ENCODE peak calls at places on chromosome 1, in ten cellular contexts. N is SJSA1; O is endodermal cell; T is IMR-90; W is CD8-positive, alpha-beta T cell; I is thoracic aorta; Q is effector memory CD4-positive, alpha-beta T cell; X is SJCRH30; S is psoas muscle; M is hepatocyte. E is an unnamed sample.

GRCh38 chr1:62082456-62083363 is 111.9 kb upstream of the L1TD1 start:
- DNase-seq in I (no peak), O (peak; percentile 82), T (peak; percentile 34), W (peak; percentile 32), S (no peak), Q (no peak), X (peak; percentile 74), M (peak; percentile 56), N (peak; percentile 58), E (peak; percentile 46)

GRCh38 chr1:181485276-181486097 is 2.2 kb downstream of the CACNA1E start:
- DNase-seq in M (peak; percentile 67), S (no peak), W (no peak), N (no peak), X (no peak), T (no peak), Q (no peak), I (no peak), O (peak; percentile 89), E (no peak)

GRCh38 chr1:109249654-109250401 is 489 bp downstream of the CELSR2 start:
- DNase-seq in W (no peak), O (peak; percentile 71), M (no peak), N (no peak), I (no peak), S (peak; percentile 56), T (no peak), Q (no peak), X (no peak), E (no peak)

GRCh38 chr1:172107261-172107820 is 266.0 kb downstream of the DNM3 start:
- DNase-seq in T (peak; percentile 12), Q (no peak), X (peak; percentile 80), N (no peak), I (no peak), S (no peak), W (no peak), O (no peak), M (no peak), E (no peak)

GRCh38 chr1:226711976-226712778 is 26.9 kb downstream of the ITPKB start:
- DNase-seq in Q (peak; percentile 36), O (no peak), T (no peak), X (no peak), I (no peak), W (peak; percentile 59), S (no peak), N (no peak), M (no peak), E (no peak)

GRCh38 chr1:109425391-109425790 is 857 bp downstream of the PSMA5 start:
- DNase-seq in M (no peak), S (no peak), N (no peak), T (peak; percentile 38), I (no peak), Q (no peak), X (peak; percentile 12), O (no peak), W (no peak), E (no peak)

GRCh38 chr1:221816899-221817298 is 75.0 kb upstream of the DUSP10 start:
- DNase-seq in Q (no peak), W (no peak), O (no peak), M (no peak), T (peak; percentile 99), S (no peak), I (no peak), N (peak; percentile 73), X (no peak), E (no peak)

GRCh38 chr1:185674201-185674600 is 60.0 kb upstream of the HMCN1 start:
- DNase-seq in Q (no peak), S (no peak), I (no peak), M (peak; percentile 13), W (no peak), T (no peak), O (no peak), X (no peak), N (no peak), E (no peak)

GRCh38 chr1:172351761-172352161 is 68.7 kb upstream of the C1orf105 start:
- DNase-seq in O (no peak), N (peak; percentile 23), X (peak; percentile 96), T (peak; percentile 74), Q (no peak), S (no peak), W (no peak), I (no peak), M (no peak), E (no peak)

GRCh38 chr1:155128755-155129473 is 1.2 kb downstream of the EFNA1 start:
- DNase-seq in Q (no peak), W (peak; percentile 17), I (no peak), T (no peak), M (peak; percentile 70), N (no peak), S (peak; percentile 59), X (no peak), O (peak; percentile 68), E (no peak)

GRCh38 chr1:248703674-248704073 is 1.1 kb upstream of the OR14I1 start:
- DNase-seq in W (no peak), M (no peak), T (no peak), I (no peak), Q (no peak), X (no peak), O (no peak), N (no peak), S (no peak), E (no peak)

GRCh38 chr1:103514920-103515503 is 10.5 kb upstream of the RNPC3 start:
- DNase-seq in W (peak; percentile 6), N (peak; percentile 27), M (peak; percentile 54), T (peak; percentile 63), S (no peak), Q (no peak), X (peak; percentile 64), O (no peak), I (no peak), E (peak; percentile 49)

GRCh38 chr1:69191280-69191679 is 376.4 kb upstream of the LRRC7 start:
- DNase-seq in M (no peak), T (no peak), I (no peak), Q (no peak), W (no peak), X (no peak), S (no peak), N (no peak), O (no peak), E (peak; percentile 6)

DNA sequence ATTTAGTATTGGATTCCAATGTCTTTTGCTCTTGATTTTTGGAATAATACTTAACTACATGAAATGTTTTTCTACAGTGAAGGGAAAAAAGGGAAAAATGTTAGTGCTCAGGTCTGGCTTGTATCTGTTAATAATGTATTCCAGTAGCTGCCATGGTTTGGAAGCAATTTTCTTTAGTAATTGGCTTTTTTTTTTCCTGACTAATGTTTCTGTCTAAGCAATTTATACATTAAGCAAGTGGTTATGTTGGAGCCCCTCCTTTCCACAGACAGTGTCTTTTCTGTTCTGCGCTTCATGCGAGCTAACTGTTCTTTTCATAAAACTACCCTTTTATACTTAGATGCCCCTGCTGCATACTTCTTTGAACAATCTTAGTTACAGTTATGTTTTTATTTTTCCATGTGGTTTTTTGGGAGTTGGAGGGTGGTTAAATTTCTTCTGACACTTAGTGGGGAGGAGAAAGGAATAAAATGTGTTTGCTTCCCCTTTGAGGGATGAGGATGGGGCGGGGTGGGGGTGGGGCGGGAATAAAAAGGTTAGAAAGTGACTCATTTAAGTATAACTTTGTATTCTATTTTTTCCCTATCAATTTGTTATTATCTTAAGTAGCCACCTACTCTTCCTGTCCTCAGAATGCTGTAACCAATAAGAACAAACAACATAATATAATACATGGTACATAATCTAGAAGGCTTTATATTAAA is 83.1 kb downstream of the CLIC4 start:
- DNase-seq in S (no peak), I (no peak), X (no peak), O (no peak), Q (no peak), W (no peak), M (no peak), N (no peak), T (no peak), E (no peak)
- H3K4me1 ChIP-seq in S (no peaks in the 10 kb centered on the region), I (peaks cover 84% of the 10 kb centered on the region), X (no peaks in the 10 kb centered on the region), O (no peaks in the 10 kb centered on the region), Q (no peaks in the 10 kb centered on the region), W (no peaks in the 10 kb centered on the region), M (no peaks in the 10 kb centered on the region), N (peaks cover 24% of the 10 kb centered on the region), T (peaks cover 18% of the 10 kb centered on the region), E (peaks cover 8% of the 10 kb centered on the region)

GRCh38 chr1:11935040-11935378 is 492 bp downstream of the PLOD1 start:
- DNase-seq in N (no peak), M (no peak), O (no peak), X (no peak), T (no peak), I (no peak), Q (no peak), S (no peak), W (no peak), E (no peak)
- H3K4me1 ChIP-seq in N (peaks cover 49% of the 10 kb centered on the region), M (peaks cover 7% of the 10 kb centered on the region), O (peaks cover 6% of the 10 kb centered on the region), X (peaks cover 17% of the 10 kb centered on the region), T (peaks cover 30% of the 10 kb centered on the region), I (peaks cover 41% of the 10 kb centered on the region), Q (peaks cover 14% of the 10 kb centered on the region), S (peaks cover 51% of the 10 kb centered on the region), W (peaks cover 11% of the 10 kb centered on the region), E (peaks cover 6% of the 10 kb centered on the region)

DNA sequence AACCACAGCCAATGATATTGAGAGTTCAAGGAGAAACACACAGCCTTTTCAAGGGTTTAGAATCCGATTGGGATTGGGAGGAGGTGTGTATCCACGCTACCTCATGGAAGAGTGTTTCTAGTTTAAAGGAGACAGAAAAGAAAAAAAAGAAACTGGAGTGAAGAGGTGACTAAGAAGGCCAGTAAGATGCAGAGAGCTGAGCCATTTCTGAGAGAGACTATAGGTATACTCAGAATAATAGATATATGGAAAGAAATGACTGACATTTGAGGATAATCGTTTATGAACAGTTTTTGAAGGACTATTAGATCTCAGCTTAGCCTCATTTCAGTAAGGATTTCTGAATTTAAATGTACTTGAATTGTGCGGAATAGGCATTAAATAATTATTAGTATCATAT is 42.8 kb downstream of the LRRC8C start:
- DNase-seq in W (no peak), I (no peak), X (no peak), T (no peak), N (no peak), S (no peak), O (no peak), Q (no peak), M (no peak), E (no peak)
- H3K4me1 ChIP-seq in W (peaks cover 56% of the 10 kb centered on the region), I (peaks cover 2% of the 10 kb centered on the region), X (no peaks in the 10 kb centered on the region), T (peaks cover 2% of the 10 kb centered on the region), N (peaks cover 22% of the 10 kb centered on the region), S (no peaks in the 10 kb centered on the region), O (no peaks in the 10 kb centered on the region), Q (peaks cover 10% of the 10 kb centered on the region), M (no peaks in the 10 kb centered on the region), E (peaks cover 12% of the 10 kb centered on the region)

GRCh38 chr1:163820748-163821147 is 499.0 kb downstream of the NUF2 start:
- DNase-seq in I (no peak), Q (no peak), N (no peak), M (no peak), T (no peak), X (no peak), W (no peak), O (no peak), S (no peak), E (no peak)

GRCh38 chr1:163820190-163820589 is 498.4 kb downstream of the NUF2 start:
- DNase-seq in T (no peak), X (no peak), S (no peak), M (no peak), O (no peak), I (no peak), N (no peak), Q (no peak), W (no peak), E (no peak)

GRCh38 chr1:163824006-163824405 is 502.3 kb downstream of the NUF2 start:
- DNase-seq in I (no peak), T (peak; percentile 43), S (no peak), Q (no peak), N (no peak), O (no peak), M (no peak), X (peak; percentile 23), W (no peak), E (no peak)

GRCh38 chr1:163822933-163823511 is 501.3 kb downstream of the NUF2 start:
- DNase-seq in W (no peak), Q (no peak), O (no peak), I (no peak), X (no peak), S (no peak), T (no peak), N (no peak), M (no peak), E (no peak)

GRCh38 chr1:163821679-163822078 is 499.9 kb downstream of the NUF2 start:
- DNase-seq in O (no peak), X (no peak), M (no peak), Q (no peak), I (no peak), T (no peak), N (no peak), W (no peak), S (no peak), E (no peak)
- H3K4me1 ChIP-seq in O (no peaks in the 10 kb centered on the region), X (no peaks in the 10 kb centered on the region), M (no peaks in the 10 kb centered on the region), Q (no peaks in the 10 kb centered on the region), I (no peaks in the 10 kb centered on the region), T (no peaks in the 10 kb centered on the region), N (no peaks in the 10 kb centered on the region), W (no peaks in the 10 kb centered on the region), S (peaks cover 11% of the 10 kb centered on the region), E (no peaks in the 10 kb centered on the region)

E was measured in HAP-1.